ENCODE peak calls at places on chromosomes 1 and 21, in seven cellular contexts. X, A, H, U, K, J and L are unnamed samples.

GRCh38 chr21:37452222-37452621 is 85.6 kb downstream of the DYRK1A start:
- DNase-seq in U (no peak), K (no peak), J (no peak), H (peak), A (no peak), X (peak), L (peak)

GRCh38 chr1:112540395-112540794 is 31.6 kb downstream of the WNT2B start:
- DNase-seq in K (no peak), J (no peak), H (no peak), X (no peak), U (no peak), A (no peak), L (peak)

GRCh38 chr1:235409045-235409820 is 42.0 kb downstream of the TBCE start:
- DNase-seq in U (no peak), J (no peak), H (no peak), A (no peak), X (no peak), K (no peak), L (no peak)

GRCh38 chr1:203548917-203549708 is 55.2 kb downstream of the OPTC start:
- DNase-seq in J (no peak), A (no peak), X (no peak), H (no peak), K (no peak), U (no peak), L (peak)

GRCh38 chr21:25772680-25773079 is 37.9 kb downstream of the GABPA start:
- DNase-seq in J (no peak), U (no peak), K (no peak), X (no peak), A (no peak), H (no peak), L (no peak)

GRCh38 chr1:20093940-20094391 is 24.0 kb downstream of the PLA2G5 start:
- DNase-seq in K (no peak), J (no peak), H (no peak), U (peak), A (peak), X (peak), L (no peak)

GRCh38 chr1:92784051-92784638 is 763 bp downstream of the EVI5 start:
- DNase-seq in A (no peak), J (no peak), K (no peak), U (peak), H (peak), X (peak), L (peak)

GRCh38 chr1:38680801-38681510 is 178.6 kb downstream of the RRAGC start:
- DNase-seq in K (no peak), X (no peak), H (peak), U (no peak), A (no peak), J (no peak), L (peak)

GRCh38 chr21:38120984-38121855 is 135.6 kb upstream of the KCNJ15 start:
- DNase-seq in H (no peak), X (no peak), A (no peak), J (no peak), U (no peak), K (no peak), L (no peak)

GRCh38 chr21:28632718-28633408 is 359.8 kb downstream of the LTN1 start:
- DNase-seq in K (no peak), H (no peak), J (no peak), A (no peak), X (no peak), U (no peak), L (peak)

DNA sequence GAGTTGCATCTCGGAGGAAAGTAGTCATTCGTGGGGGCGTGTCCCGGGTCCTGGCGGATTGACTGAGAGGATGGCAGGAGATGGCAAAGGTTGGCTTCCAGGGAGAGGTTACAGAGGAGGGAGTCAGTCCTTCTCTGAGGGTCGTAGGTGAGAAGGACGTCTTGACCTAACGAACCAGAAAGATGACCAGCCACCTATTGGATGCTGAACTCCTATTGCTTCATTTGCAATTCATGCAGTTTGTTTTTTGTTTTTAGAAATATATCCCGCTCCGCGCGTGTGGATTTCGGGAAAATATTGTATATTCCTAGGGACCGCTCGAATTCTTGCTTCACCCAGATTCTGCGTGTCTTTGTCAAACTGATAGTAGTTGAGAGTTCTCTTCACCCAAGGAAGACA is 527 bp downstream of the DISP1 start:
- DNase-seq in U (no peak), A (no peak), H (peak), J (no peak), X (no peak), K (no peak), L (peak)
- H3K27ac ChIP-seq in U (peak), A (peak), H (peak), J (peak), X (peak), K (peak), L (peak)

GRCh38 chr21:14583629-14584251 is 37.6 kb upstream of the SAMSN1 start:
- DNase-seq in A (no peak), K (no peak), H (no peak), X (no peak), J (no peak), U (no peak), L (no peak)
- TF ChIP-seq CTCF in A (no peak), K (no peak), H (no peak), X (no peak), J (no peak), U (no peak), L (no peak)

GRCh38 chr1:109802136-109802900 is 38.6 kb upstream of the EPS8L3 start:
- DNase-seq in X (peak), H (no peak), A (no peak), U (no peak), J (no peak), K (peak), L (no peak)
- H3K27ac ChIP-seq in X (no peak), H (no peak), A (peak), U (no peak), J (no peak), K (no peak), L (no peak)

GRCh38 chr1:245155186-245156040 is 628 bp downstream of the KIF26B start:
- DNase-seq in X (no peak), K (no peak), J (no peak), U (no peak), H (peak), A (no peak), L (peak)

GRCh38 chr1:245153645-245154428 is 948 bp upstream of the KIF26B start:
- DNase-seq in A (no peak), H (peak), J (no peak), X (peak), U (no peak), K (peak), L (peak)

GRCh38 chr1:245156041-245156735 is 1.4 kb downstream of the KIF26B start:
- DNase-seq in U (peak), A (peak), J (peak), K (peak), X (peak), H (peak), L (peak)

GRCh38 chr1:245153081-245153644 is 1.6 kb upstream of the KIF26B start:
- DNase-seq in H (peak), K (peak), J (no peak), U (peak), A (no peak), X (peak), L (peak)

GRCh38 chr1:245154429-245155185 is at the start of gene KIF26B:
- DNase-seq in U (no peak), A (peak), K (peak), X (no peak), H (peak), J (no peak), L (peak)
- TF ChIP-seq CTCF in U (no peak), A (no peak), K (no peak), X (no peak), H (peak), J (no peak), L (no peak)

DNA sequence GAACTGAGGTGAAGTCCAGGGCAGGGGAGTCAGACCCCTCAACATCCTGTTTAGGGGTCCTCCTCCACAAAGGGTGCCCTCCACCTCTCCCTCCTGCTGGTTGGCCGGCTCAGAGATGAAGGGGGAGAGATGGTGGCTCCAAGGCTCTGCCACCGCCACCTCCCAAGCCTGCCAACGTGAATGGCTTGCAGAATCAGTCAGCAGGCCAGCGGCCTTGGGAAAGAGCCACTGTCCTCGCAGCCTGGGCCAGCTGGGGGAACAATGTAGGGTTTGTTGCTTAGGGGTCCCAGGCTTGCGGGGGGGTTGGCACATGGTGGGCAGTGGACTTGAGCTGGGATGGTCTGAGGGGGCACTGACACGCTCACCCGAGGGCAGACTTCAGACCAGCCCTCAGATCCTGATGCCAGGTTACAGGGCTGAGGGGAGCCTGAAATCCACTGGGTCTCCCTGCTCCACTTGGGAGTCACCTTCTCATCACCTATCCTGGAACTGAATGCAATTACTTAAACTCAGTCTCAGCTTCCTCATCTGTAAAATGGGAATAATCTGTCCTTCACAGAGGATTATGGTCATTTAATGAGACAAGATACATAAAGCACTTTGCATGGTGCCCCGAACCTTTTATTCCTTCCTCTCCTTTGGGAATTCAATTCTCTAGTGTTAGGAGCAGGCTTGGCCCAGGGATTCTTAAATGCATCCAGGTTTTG is 8.3 kb downstream of the GPR37L1 start:
- DNase-seq in K (peak), A (no peak), H (no peak), X (no peak), U (no peak), J (no peak), L (no peak)
- H3K27ac ChIP-seq in K (no peak), A (peak), H (no peak), X (no peak), U (peak), J (no peak), L (no peak)

GRCh38 chr21:44817914-44818635 is at the start of gene SUMO3:
- DNase-seq in A (peak), J (peak), X (peak), K (peak), U (peak), H (peak), L (peak)

GRCh38 chr21:44815852-44816628 is 1.8 kb downstream of the SUMO3 start:
- DNase-seq in J (no peak), K (peak), X (no peak), H (peak), A (peak), U (no peak), L (no peak)

GRCh38 chr21:44818636-44819011 is 762 bp upstream of the SUMO3 start:
- DNase-seq in K (peak), J (no peak), X (no peak), U (no peak), H (no peak), A (peak), L (no peak)

GRCh38 chr21:44816761-44817505 is 929 bp downstream of the SUMO3 start:
- DNase-seq in J (no peak), X (no peak), A (peak), K (peak), U (no peak), H (no peak), L (no peak)

DNA sequence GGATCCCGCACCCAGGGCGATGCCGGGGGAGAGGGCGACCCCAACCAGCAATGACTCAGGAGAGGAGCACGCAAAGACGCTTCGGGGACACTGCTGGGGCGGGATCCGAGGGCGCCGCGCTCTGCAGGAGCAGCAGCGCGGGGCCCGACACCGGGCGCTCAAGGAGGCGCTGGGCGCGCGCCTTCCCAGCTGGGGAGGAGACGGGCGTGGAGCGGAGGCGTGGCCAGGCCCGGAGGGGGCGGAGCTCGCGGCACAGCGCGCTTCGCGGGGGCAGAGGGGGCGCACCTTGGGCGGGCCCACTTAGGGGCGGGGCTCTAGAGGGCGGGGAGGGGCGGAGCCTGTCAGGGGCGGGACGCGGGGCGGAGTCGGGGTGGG is 369 bp downstream of the SUMO3 start:
- DNase-seq in A (peak), H (peak), K (peak), X (peak), U (peak), J (peak), L (peak)
- TF ChIP-seq CTCF in A (no peak), H (no peak), K (no peak), X (no peak), U (no peak), J (no peak), L (no peak)

DNA sequence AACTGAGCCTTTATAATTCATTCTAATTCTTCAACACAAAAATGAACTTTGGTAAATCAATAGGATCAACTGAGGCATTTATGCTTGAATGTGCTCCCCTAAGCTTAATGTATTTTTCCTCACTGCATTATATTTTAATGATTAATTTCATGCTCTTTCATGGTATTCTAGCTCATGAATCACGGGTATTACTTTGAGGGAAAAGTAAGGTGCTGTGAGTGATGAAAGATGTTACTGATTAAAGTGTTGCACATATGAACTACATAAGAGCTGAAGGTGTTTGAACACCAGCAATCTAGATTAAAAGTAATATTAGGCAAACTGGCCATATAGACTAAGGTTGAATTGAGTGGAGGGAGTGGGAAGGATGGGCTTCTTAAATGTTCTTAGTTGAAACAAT is 1.9 kb downstream of the DPYD start:
- DNase-seq in X (no peak), J (no peak), A (no peak), K (no peak), U (no peak), H (no peak), L (no peak)
- H3K27ac ChIP-seq in X (peak), J (no peak), A (no peak), K (no peak), U (no peak), H (no peak), L (no peak)

GRCh38 chr1:170791941-170792340 is 128.0 kb downstream of the PRRX1 start:
- DNase-seq in U (no peak), X (no peak), K (no peak), A (no peak), H (peak), J (no peak), L (no peak)

GRCh38 chr1:170790651-170791071 is 126.7 kb downstream of the PRRX1 start:
- DNase-seq in X (no peak), U (no peak), K (no peak), H (no peak), A (no peak), J (no peak), L (no peak)

GRCh38 chr1:170789063-170789462 is 125.1 kb downstream of the PRRX1 start:
- DNase-seq in U (no peak), J (no peak), A (no peak), H (no peak), K (no peak), X (no peak), L (no peak)

GRCh38 chr1:170790175-170790574 is 126.2 kb downstream of the PRRX1 start:
- DNase-seq in K (no peak), X (no peak), A (no peak), H (no peak), U (no peak), J (no peak), L (no peak)
- TF ChIP-seq CTCF in K (no peak), X (no peak), A (no peak), H (peak), U (no peak), J (no peak), L (no peak)